ENCODE peak calls at places on chromosomes 16 and 17, in four cellular contexts. One of them, this sample, is unnamed.

GRCh38 chr17:77995146-77995852 is 36.8 kb downstream of the TNRC6C start:
- DNase-seq in skeletal muscle cell: no peak
- DNase-seq in BJ: no peak
- DNase-seq in right cardiac atrium: peak
- DNase-seq in this sample: no peak

GRCh38 chr16:11946433-11946832 is 4.6 kb upstream of the NPIPB2 start:
- DNase-seq in right cardiac atrium: no peak
- DNase-seq in skeletal muscle cell: no peak
- DNase-seq in BJ: no peak
- DNase-seq in this sample: no peak

GRCh38 chr17:79937435-79937870 is 98.2 kb upstream of the CBX4 start:
- DNase-seq in right cardiac atrium: peak
- DNase-seq in skeletal muscle cell: no peak
- DNase-seq in BJ: no peak
- DNase-seq in this sample: no peak

GRCh38 chr16:31094088-31094423 is 541 bp downstream of the VKORC1 start:
- DNase-seq in BJ: no peak
- DNase-seq in right cardiac atrium: peak
- DNase-seq in skeletal muscle cell: no peak
- DNase-seq in this sample: no peak

GRCh38 chr17:78252111-78252634 is 20.7 kb downstream of the TMEM235 start:
- DNase-seq in BJ: no peak
- DNase-seq in right cardiac atrium: peak
- DNase-seq in skeletal muscle cell: no peak
- DNase-seq in this sample: no peak

GRCh38 chr17:67027031-67027628 is 17.2 kb upstream of the CACNG1 start:
- DNase-seq in BJ: no peak
- DNase-seq in skeletal muscle cell: no peak
- DNase-seq in right cardiac atrium: peak
- DNase-seq in this sample: no peak

GRCh38 chr17:60109161-60109560 is 30.4 kb upstream of the HEATR6 start:
- DNase-seq in skeletal muscle cell: no peak
- DNase-seq in BJ: no peak
- DNase-seq in right cardiac atrium: no peak
- DNase-seq in this sample: no peak

GRCh38 chr16:85152414-85153030 is 40.2 kb upstream of the CIBAR2 start:
- DNase-seq in BJ: no peak
- DNase-seq in skeletal muscle cell: no peak
- DNase-seq in right cardiac atrium: peak
- DNase-seq in this sample: no peak

GRCh38 chr16:68961778-68962402 is 118.6 kb downstream of the TANGO6 start:
- DNase-seq in skeletal muscle cell: no peak
- DNase-seq in BJ: no peak
- DNase-seq in right cardiac atrium: no peak
- DNase-seq in this sample: no peak

GRCh38 chr17:28547623-28548416 is 4.6 kb downstream of the UNC119 start:
- DNase-seq in BJ: no peak
- DNase-seq in right cardiac atrium: peak
- DNase-seq in skeletal muscle cell: no peak
- DNase-seq in this sample: no peak

DNA sequence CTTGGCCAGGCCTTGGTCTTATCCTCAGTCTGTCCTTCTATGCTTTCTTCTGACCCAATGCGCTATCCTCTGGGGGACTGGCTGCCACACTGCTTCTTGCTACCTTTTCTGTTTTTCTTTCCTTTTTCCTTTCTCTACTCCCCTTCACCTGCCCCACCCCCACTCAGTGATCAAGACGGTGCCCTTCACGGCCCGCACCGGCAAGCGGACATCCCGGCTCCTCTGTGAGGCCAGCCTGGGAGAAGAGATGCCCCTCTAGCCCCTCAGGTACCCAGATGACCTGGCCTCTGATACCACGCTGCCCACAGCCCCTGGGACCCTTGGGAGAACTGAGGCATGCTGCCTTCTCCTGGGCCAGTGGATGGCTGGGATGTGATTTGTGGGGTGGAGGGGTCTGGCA is 15.6 kb downstream of the SPATA32 start:
- DNase-seq in BJ: no peak
- DNase-seq in skeletal muscle cell: no peak
- DNase-seq in right cardiac atrium: peak
- DNase-seq in this sample: no peak
- H3K4me3 ChIP-seq in BJ: no peak
- H3K4me3 ChIP-seq in skeletal muscle cell: no peak
- H3K4me3 ChIP-seq in right cardiac atrium: no peak
- H3K4me3 ChIP-seq in this sample: no peak

GRCh38 chr17:64781810-64782555 is 119.9 kb upstream of the SMURF2 start:
- DNase-seq in BJ: no peak
- DNase-seq in right cardiac atrium: no peak
- DNase-seq in skeletal muscle cell: no peak
- DNase-seq in this sample: no peak

GRCh38 chr17:64781013-64781392 is 118.9 kb upstream of the SMURF2 start:
- DNase-seq in BJ: no peak
- DNase-seq in right cardiac atrium: no peak
- DNase-seq in skeletal muscle cell: no peak
- DNase-seq in this sample: no peak

GRCh38 chr17:64779344-64780095 is 117.4 kb upstream of the SMURF2 start:
- DNase-seq in BJ: no peak
- DNase-seq in skeletal muscle cell: no peak
- DNase-seq in right cardiac atrium: no peak
- DNase-seq in this sample: no peak

GRCh38 chr17:64781394-64781793 is 119.3 kb upstream of the SMURF2 start:
- DNase-seq in skeletal muscle cell: no peak
- DNase-seq in right cardiac atrium: peak
- DNase-seq in BJ: no peak
- DNase-seq in this sample: no peak

GRCh38 chr17:64780096-64781012 is 118.2 kb upstream of the SMURF2 start:
- DNase-seq in skeletal muscle cell: no peak
- DNase-seq in BJ: no peak
- DNase-seq in right cardiac atrium: peak
- DNase-seq in this sample: no peak
- H3K4me3 ChIP-seq in skeletal muscle cell: peak
- H3K4me3 ChIP-seq in BJ: peak
- H3K4me3 ChIP-seq in right cardiac atrium: peak
- H3K4me3 ChIP-seq in this sample: peak

DNA sequence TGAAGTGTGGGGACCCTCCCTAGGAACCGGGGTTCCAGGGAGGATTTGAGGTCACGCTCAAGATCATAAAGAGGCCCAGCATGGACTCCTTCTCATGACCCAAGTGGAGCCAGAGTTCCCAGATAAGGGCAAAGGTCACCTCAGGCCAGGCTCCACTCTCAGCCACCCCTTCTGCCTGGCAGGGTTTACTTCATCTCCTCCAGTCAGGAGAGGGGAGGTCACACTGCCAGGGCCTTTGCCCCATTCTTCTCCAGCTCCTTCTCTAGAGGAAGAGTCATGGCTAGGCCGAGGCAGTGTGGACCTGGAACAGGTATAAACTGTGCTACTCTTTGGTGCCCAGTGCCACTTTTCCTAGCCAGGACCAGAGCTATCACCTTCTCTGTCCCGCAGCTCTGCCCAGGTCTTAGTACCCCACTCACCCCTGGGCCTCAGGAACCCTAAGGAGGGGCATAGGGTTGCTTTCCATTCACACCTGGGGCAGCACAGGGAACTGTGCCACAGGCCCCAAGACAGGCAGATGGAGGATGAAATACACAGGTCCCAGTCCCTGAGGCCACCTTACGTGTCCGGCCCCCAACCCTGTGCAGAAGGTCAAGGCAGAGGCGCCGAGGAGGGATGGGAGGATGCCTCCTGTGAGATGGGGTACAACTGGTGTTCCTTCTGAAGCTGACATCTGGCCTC is 877 bp upstream of the ACSF2 start:
- DNase-seq in skeletal muscle cell: no peak
- DNase-seq in BJ: no peak
- DNase-seq in right cardiac atrium: peak
- DNase-seq in this sample: no peak
- H3K4me3 ChIP-seq in skeletal muscle cell: peak
- H3K4me3 ChIP-seq in BJ: peak
- H3K4me3 ChIP-seq in right cardiac atrium: peak
- H3K4me3 ChIP-seq in this sample: peak

GRCh38 chr16:86604436-86605220 is 26.3 kb downstream of the FOXL1 start:
- DNase-seq in right cardiac atrium: no peak
- DNase-seq in skeletal muscle cell: no peak
- DNase-seq in BJ: no peak
- DNase-seq in this sample: no peak
- H3K4me3 ChIP-seq in right cardiac atrium: no peak
- H3K4me3 ChIP-seq in skeletal muscle cell: no peak
- H3K4me3 ChIP-seq in BJ: no peak
- H3K4me3 ChIP-seq in this sample: no peak

GRCh38 chr17:65277576-65277975 is 140.4 kb downstream of the RGS9 start:
- DNase-seq in BJ: no peak
- DNase-seq in skeletal muscle cell: no peak
- DNase-seq in right cardiac atrium: no peak
- DNase-seq in this sample: no peak

GRCh38 chr17:65279456-65279855 is 142.3 kb downstream of the RGS9 start:
- DNase-seq in skeletal muscle cell: no peak
- DNase-seq in BJ: no peak
- DNase-seq in right cardiac atrium: no peak
- DNase-seq in this sample: no peak

GRCh38 chr17:65278820-65279184 is 141.6 kb downstream of the RGS9 start:
- DNase-seq in BJ: no peak
- DNase-seq in right cardiac atrium: peak
- DNase-seq in skeletal muscle cell: no peak
- DNase-seq in this sample: no peak

GRCh38 chr17:65283704-65284103 is 146.5 kb downstream of the RGS9 start:
- DNase-seq in BJ: no peak
- DNase-seq in right cardiac atrium: no peak
- DNase-seq in skeletal muscle cell: peak
- DNase-seq in this sample: no peak

DNA sequence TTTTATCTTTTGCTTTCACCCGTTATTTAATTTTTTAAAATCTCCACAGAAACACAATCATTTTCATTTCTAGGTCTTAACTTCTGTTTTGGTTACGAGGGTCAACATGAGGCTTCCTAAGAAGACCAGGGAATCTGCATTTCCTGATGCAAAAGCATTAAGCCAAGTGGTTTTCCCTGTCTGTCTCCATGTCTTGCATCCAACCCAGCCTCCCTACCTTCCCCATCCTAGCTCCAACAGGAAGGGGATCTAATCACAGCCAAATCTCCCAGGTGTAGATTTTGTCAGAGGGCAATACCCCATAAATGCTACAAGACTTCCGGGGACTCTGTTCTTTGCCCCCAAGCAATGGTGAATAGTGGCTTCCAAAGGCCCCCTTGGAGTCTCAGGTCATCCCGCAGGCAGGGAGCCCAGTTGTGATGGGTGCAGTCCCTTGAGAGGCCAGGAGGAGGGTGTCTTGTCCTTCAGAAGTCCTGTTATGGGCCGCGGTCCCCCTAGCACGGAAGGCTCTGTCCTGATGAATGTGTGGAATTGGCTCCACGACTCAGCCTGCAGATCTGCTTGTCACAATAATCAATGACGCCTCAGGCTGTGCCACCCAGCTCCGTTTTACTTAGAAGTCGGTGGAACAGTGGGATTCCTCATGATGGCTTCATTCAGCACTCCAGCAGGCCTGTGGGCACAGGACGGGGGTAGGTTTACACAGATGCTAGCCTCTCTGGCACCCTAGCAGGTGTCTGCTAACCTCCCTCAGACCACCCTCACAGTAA is 141.1 kb downstream of the RGS9 start:
- DNase-seq in right cardiac atrium: peak
- DNase-seq in skeletal muscle cell: peak
- DNase-seq in BJ: no peak
- DNase-seq in this sample: no peak
- H3K4me3 ChIP-seq in right cardiac atrium: no peak
- H3K4me3 ChIP-seq in skeletal muscle cell: no peak
- H3K4me3 ChIP-seq in BJ: no peak
- H3K4me3 ChIP-seq in this sample: no peak

GRCh38 chr17:16406742-16407674 is 8.4 kb upstream of the TRPV2 start:
- DNase-seq in BJ: no peak
- DNase-seq in skeletal muscle cell: no peak
- DNase-seq in right cardiac atrium: peak
- DNase-seq in this sample: no peak

DNA sequence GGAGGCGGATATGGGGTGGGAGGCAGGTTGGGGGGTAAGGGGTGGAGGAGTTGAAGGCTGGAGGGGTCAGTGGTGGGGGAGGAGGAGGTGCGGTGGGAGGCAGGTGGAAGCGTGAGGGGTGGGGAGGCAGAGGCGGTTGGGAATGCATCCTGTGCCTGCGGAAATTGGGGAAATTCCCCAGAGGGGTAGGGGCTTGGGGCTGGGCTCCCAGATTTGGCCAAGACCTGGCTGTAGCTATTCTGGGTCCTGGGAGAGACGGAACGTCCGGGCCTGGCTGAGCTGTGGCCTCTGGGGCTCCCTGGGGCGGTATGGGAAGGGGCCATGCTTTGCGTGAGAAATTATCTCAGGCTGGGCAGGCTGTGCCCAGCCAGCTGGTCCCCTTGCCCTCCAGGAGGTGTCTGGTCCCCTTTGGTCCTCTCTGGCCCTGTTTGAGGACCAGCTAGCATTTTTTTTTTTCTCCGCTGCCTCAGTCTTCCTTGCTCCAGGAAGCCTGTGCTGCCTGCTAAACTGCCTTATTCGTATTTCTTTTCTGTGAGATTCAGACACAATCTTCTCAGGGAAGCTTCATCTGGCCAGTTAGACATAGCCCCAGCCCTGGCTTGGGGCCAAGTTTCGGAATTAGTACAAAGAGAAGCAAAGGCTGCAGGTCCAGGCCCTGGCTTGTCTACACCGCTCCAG is 7.3 kb upstream of the TRPV2 start:
- DNase-seq in right cardiac atrium: peak
- DNase-seq in BJ: no peak
- DNase-seq in skeletal muscle cell: no peak
- DNase-seq in this sample: no peak
- H3K4me3 ChIP-seq in right cardiac atrium: no peak
- H3K4me3 ChIP-seq in BJ: no peak
- H3K4me3 ChIP-seq in skeletal muscle cell: no peak
- H3K4me3 ChIP-seq in this sample: no peak

GRCh38 chr16:86520317-86521210 is 10.2 kb downstream of the FOXF1 start:
- DNase-seq in BJ: no peak
- DNase-seq in skeletal muscle cell: no peak
- DNase-seq in right cardiac atrium: no peak
- DNase-seq in this sample: no peak
- H3K4me3 ChIP-seq in BJ: no peak
- H3K4me3 ChIP-seq in skeletal muscle cell: peak
- H3K4me3 ChIP-seq in right cardiac atrium: no peak
- H3K4me3 ChIP-seq in this sample: no peak

GRCh38 chr17:83050651-83051422 is 28.6 kb upstream of the METRNL start:
- DNase-seq in BJ: no peak
- DNase-seq in right cardiac atrium: peak
- DNase-seq in skeletal muscle cell: no peak
- DNase-seq in this sample: no peak
- H3K4me3 ChIP-seq in BJ: peak
- H3K4me3 ChIP-seq in right cardiac atrium: peak
- H3K4me3 ChIP-seq in skeletal muscle cell: peak
- H3K4me3 ChIP-seq in this sample: peak

GRCh38 chr16:1920727-1921155 is 2.5 kb upstream of the HS3ST6 start:
- DNase-seq in skeletal muscle cell: no peak
- DNase-seq in BJ: no peak
- DNase-seq in right cardiac atrium: peak
- DNase-seq in this sample: no peak

GRCh38 chr16:1924095-1924494 is 5.9 kb upstream of the HS3ST6 start:
- DNase-seq in right cardiac atrium: no peak
- DNase-seq in skeletal muscle cell: no peak
- DNase-seq in BJ: no peak
- DNase-seq in this sample: no peak

GRCh38 chr16:1926223-1926718 is 8.1 kb upstream of the HS3ST6 start:
- DNase-seq in right cardiac atrium: no peak
- DNase-seq in skeletal muscle cell: no peak
- DNase-seq in BJ: no peak
- DNase-seq in this sample: no peak

GRCh38 chr16:1922357-1922756 is 4.1 kb upstream of the HS3ST6 start:
- DNase-seq in right cardiac atrium: no peak
- DNase-seq in skeletal muscle cell: no peak
- DNase-seq in BJ: no peak
- DNase-seq in this sample: no peak

GRCh38 chr16:1923299-1924034 is 5.3 kb upstream of the HS3ST6 start:
- DNase-seq in right cardiac atrium: peak
- DNase-seq in skeletal muscle cell: no peak
- DNase-seq in BJ: peak
- DNase-seq in this sample: no peak
- H3K4me3 ChIP-seq in right cardiac atrium: no peak
- H3K4me3 ChIP-seq in skeletal muscle cell: no peak
- H3K4me3 ChIP-seq in BJ: no peak
- H3K4me3 ChIP-seq in this sample: no peak